ENCODE peak calls at places on chromosomes 2 and 18, in eight cellular contexts. O is prostate gland, H is A549, R is spleen, P is upper lobe of left lung, M is uterus, G is heart left ventricle, C is IMR-90. D is an unnamed sample.

GRCh38 chr18:22347624-22348511 is 69.8 kb downstream of the CTAGE1 start:
- DNase-seq in O (peak; percentile 36), H (no peak), R (no peak), P (peak; percentile 41), M (peak; percentile 48), G (peak; percentile 49), C (peak; percentile 16), D (peak; percentile 65)

GRCh38 chr2:6986894-6987487 is 69.8 kb downstream of the RNF144A start:
- DNase-seq in O (no peak), H (no peak), R (peak; percentile 66), P (no peak), M (no peak), G (no peak), C (no peak), D (no peak)

GRCh38 chr2:45169339-45170190 is 160.3 kb upstream of the SIX2 start:
- DNase-seq in O (no peak), H (peak; percentile 51), R (no peak), P (no peak), M (no peak), G (no peak), C (no peak), D (no peak)

GRCh38 chr2:20538308-20539132 is 91.6 kb downstream of the RHOB start:
- DNase-seq in O (no peak), H (no peak), R (peak; percentile 59), P (no peak), M (no peak), G (no peak), C (no peak), D (no peak)

GRCh38 chr18:78780719-78781600 is 198.7 kb upstream of the SALL3 start:
- DNase-seq in O (no peak), H (no peak), R (peak; percentile 68), P (peak; percentile 15), M (no peak), G (no peak), C (no peak), D (no peak)

GRCh38 chr2:28358668-28359201 is 33.9 kb upstream of the FOSL2 start:
- DNase-seq in O (no peak), H (no peak), R (no peak), P (no peak), M (no peak), G (no peak), C (no peak), D (no peak)

GRCh38 chr2:148602918-148603561 is 41.5 kb upstream of the EPC2 start:
- DNase-seq in O (no peak), H (no peak), R (no peak), P (no peak), M (no peak), G (no peak), C (no peak), D (no peak)

GRCh38 chr2:239963646-239964205 is 61.4 kb downstream of the NDUFA10 start:
- DNase-seq in O (no peak), H (no peak), R (peak; percentile 58), P (peak; percentile 18), M (no peak), G (no peak), C (no peak), D (no peak)

GRCh38 chr2:6290626-6291025 is 575.1 kb downstream of the CMPK2 start:
- DNase-seq in O (no peak), H (no peak), R (no peak), P (no peak), M (no peak), G (no peak), C (no peak), D (no peak)

GRCh38 chr2:85753525-85754312 is at the start of gene ATOH8:
- DNase-seq in O (peak; percentile 72), H (peak; percentile 77), R (peak; percentile 91), P (peak; percentile 72), M (peak; percentile 75), G (peak; percentile 79), C (peak; percentile 67), D (peak; percentile 54)

GRCh38 chr2:171482877-171483276 is 39.4 kb upstream of the CYBRD1 start:
- DNase-seq in O (no peak), H (no peak), R (no peak), P (no peak), M (no peak), G (no peak), C (peak; percentile 27), D (no peak)

GRCh38 chr2:26915316-26915715 is 55.1 kb upstream of the MAPRE3 start:
- DNase-seq in O (no peak), H (no peak), R (no peak), P (no peak), M (no peak), G (no peak), C (no peak), D (no peak)
- TF ChIP-seq POLR2A in O (no peak), H (no peak), R (no peak), P (no peak), M (no peak), G (no peak), C (no peak), D (no peak)

DNA sequence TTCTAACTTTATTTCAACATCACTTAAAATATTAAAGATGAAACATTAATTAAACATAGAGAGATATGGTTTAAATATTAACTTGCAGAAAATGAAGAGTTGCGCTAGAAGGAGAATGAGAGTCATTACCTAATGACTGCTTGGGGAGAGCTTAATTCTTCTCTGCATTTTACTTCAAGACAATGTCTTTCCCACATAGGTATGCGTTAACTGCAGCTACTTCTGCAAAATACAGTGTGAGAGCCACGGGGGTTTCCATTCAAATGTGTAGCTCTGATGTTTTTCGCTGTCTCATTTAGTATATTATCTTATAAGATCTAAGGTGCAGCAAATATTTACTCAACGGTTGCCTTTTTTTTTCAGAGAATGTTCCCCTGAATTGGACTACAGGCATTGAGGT is 126.7 kb downstream of the TMX3 start:
- DNase-seq in O (no peak), H (no peak), R (no peak), P (no peak), M (no peak), G (no peak), C (no peak), D (no peak)
- TF ChIP-seq CTCF in O (no peak), H (no peak), R (no peak), P (no peak), M (no peak), G (no peak), C (no peak), D (no peak)

DNA sequence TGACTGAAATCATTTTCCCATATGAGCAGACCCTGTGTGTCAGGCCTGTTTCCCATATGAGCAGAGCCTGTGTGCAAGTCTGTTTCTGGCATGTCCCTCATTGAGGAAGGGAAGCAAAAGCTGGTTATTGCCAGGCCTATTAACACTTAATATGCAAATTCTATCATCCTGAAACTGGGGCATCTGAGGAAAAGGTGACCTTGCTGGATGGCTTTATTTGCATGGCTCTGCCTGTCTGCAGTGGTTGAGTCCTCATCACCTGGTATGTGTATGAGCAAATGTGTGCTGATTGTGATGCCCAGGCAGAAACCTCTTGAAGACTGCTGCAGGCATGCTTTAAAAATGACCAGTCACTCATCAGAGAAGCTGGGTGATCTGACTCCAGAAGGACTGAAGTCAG is 31.2 kb downstream of the EIF4E2 start:
- DNase-seq in O (no peak), H (no peak), R (no peak), P (no peak), M (no peak), G (no peak), C (no peak), D (no peak)
- H3K4me1 ChIP-seq in O (no peaks in the 10 kb centered on the region), H (no peaks in the 10 kb centered on the region), R (no peaks in the 10 kb centered on the region), P (no peaks in the 10 kb centered on the region), M (no peaks in the 10 kb centered on the region), G (no peaks in the 10 kb centered on the region), C (peaks cover 2% of the 10 kb centered on the region), D (no peaks in the 10 kb centered on the region)

GRCh38 chr2:235468978-235469694 is 24.7 kb upstream of the AGAP1 start:
- DNase-seq in O (no peak), H (peak; percentile 76), R (no peak), P (peak; percentile 44), M (peak; percentile 22), G (peak; percentile 33), C (peak; percentile 94), D (peak; percentile 83)
- TF ChIP-seq POLR2A in O (no peak), H (no peak), R (no peak), P (no peak), M (no peak), G (no peak), C (no peak), D (no peak)

DNA sequence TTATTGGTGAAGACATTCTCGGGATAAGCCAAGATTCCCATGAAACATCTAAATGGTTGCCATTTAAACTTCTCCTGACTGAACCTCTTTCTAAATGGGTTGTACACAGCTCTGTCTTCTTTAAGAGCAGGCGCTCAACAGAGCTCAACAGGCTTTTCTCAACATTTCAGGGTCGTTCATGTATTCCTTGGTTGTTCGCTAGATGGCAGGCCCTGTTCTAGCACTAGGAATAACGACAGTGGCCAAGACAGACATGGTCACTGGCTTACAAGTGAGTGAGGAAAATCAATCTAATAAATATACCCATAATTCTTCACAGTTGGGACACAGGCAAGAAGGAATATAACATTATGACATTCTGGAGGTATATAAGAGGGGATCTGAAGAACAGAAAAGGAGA is 154.5 kb downstream of the SMAD2 start:
- DNase-seq in O (no peak), H (peak; percentile 47), R (no peak), P (no peak), M (no peak), G (no peak), C (peak; percentile 21), D (no peak)
- TF ChIP-seq CTCF in O (no peak), H (no peak), R (no peak), P (no peak), M (no peak), G (peak; percentile 38), C (peak; percentile 39), D (peak; percentile 27)

GRCh38 chr2:2275451-2275850 is 55.6 kb downstream of the MYT1L start:
- DNase-seq in O (no peak), H (no peak), R (no peak), P (no peak), M (no peak), G (no peak), C (no peak), D (no peak)

GRCh38 chr2:2280483-2280882 is 50.6 kb downstream of the MYT1L start:
- DNase-seq in O (no peak), H (no peak), R (no peak), P (no peak), M (no peak), G (no peak), C (no peak), D (no peak)
- H3K4me1 ChIP-seq in O (no peaks in the 10 kb centered on the region), H (no peaks in the 10 kb centered on the region), R (no peaks in the 10 kb centered on the region), P (no peaks in the 10 kb centered on the region), M (no peaks in the 10 kb centered on the region), G (no peaks in the 10 kb centered on the region), C (no peaks in the 10 kb centered on the region), D (no peaks in the 10 kb centered on the region)

DNA sequence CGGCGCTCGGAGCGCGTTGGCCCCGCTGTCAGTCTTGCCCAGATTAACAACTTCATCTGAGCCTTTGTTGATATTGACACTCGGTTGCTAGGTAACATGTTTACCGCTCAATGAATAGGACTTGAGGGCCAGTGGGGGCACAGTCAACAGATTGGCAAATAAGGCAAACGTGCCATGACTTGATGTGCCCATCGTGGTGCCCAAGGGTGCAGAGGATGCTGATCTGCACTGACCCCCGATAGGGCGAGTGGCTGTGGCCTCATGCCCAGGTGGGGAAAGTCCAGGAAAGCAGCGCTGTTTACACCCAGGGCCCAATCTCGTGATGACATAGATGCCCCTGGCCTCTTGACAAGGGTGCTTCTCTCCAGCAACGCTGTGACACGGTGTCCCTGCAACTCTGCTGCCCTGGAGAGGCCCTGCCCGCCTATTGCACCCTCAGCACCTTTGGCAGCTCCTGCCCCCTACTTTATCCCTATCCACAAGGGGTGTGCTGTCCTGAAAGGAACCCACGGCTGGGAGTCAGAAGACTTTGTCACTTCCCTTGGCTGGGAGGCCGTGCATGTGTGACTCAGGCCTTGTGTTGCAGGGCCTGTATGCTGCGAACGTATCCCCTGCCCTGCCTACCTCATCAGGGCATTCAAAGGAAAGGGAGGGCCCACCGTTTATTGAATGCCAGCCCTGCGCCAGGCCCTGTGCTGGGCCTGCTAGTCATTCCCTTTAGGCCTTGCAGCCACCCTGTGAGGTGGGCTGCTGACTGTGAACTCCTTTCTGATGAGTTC is 158.0 kb downstream of the INHBB start:
- DNase-seq in O (no peak), H (no peak), R (peak; percentile 66), P (no peak), M (no peak), G (peak; percentile 92), C (peak; percentile 57), D (no peak)
- TF ChIP-seq POLR2A in O (no peak), H (no peak), R (no peak), P (no peak), M (no peak), G (peak; percentile 14), C (no peak), D (no peak)